ENCODE peak calls at places on chromosomes 2 and 18, in eight cellular contexts. One of them, this sample, is unnamed. For H3K4me1, the result is how much of the 10 kb centered on the place peaks cover.

GRCh38 chr2:6372317-6372903 is 493.3 kb downstream of the CMPK2 start:
- DNase-seq in hepatocyte: peak
- DNase-seq in cardiac muscle cell: no peak
- DNase-seq in fibroblast of lung: peak
- DNase-seq in stomach: no peak
- DNase-seq in mucosa of descending colon: peak
- DNase-seq in heart left ventricle: no peak
- DNase-seq in A549: peak
- DNase-seq in this sample: no peak

GRCh38 chr2:101205521-101205998 is 47.1 kb upstream of the CNOT11 start:
- DNase-seq in mucosa of descending colon: peak
- DNase-seq in heart left ventricle: peak
- DNase-seq in fibroblast of lung: peak
- DNase-seq in A549: peak
- DNase-seq in stomach: peak
- DNase-seq in cardiac muscle cell: peak
- DNase-seq in hepatocyte: peak
- DNase-seq in this sample: peak

GRCh38 chr2:234133004-234133403 is 82.5 kb downstream of the SPP2 start:
- DNase-seq in fibroblast of lung: peak
- DNase-seq in heart left ventricle: no peak
- DNase-seq in cardiac muscle cell: no peak
- DNase-seq in hepatocyte: no peak
- DNase-seq in mucosa of descending colon: no peak
- DNase-seq in A549: no peak
- DNase-seq in stomach: no peak
- DNase-seq in this sample: no peak

GRCh38 chr18:13221821-13222220 is 3.3 kb downstream of the LDLRAD4 start:
- DNase-seq in hepatocyte: peak
- DNase-seq in A549: no peak
- DNase-seq in cardiac muscle cell: no peak
- DNase-seq in heart left ventricle: peak
- DNase-seq in fibroblast of lung: peak
- DNase-seq in mucosa of descending colon: peak
- DNase-seq in stomach: no peak
- DNase-seq in this sample: peak

GRCh38 chr18:37577051-37577611 is 11.5 kb upstream of the CELF4 start:
- DNase-seq in A549: no peak
- DNase-seq in cardiac muscle cell: no peak
- DNase-seq in mucosa of descending colon: no peak
- DNase-seq in heart left ventricle: peak
- DNase-seq in hepatocyte: no peak
- DNase-seq in fibroblast of lung: no peak
- DNase-seq in stomach: no peak
- DNase-seq in this sample: no peak

GRCh38 chr18:74598350-74599001 is 806 bp downstream of the ZNF407 start:
- DNase-seq in hepatocyte: peak
- DNase-seq in fibroblast of lung: peak
- DNase-seq in stomach: peak
- DNase-seq in mucosa of descending colon: peak
- DNase-seq in A549: peak
- DNase-seq in heart left ventricle: peak
- DNase-seq in cardiac muscle cell: peak
- DNase-seq in this sample: peak

GRCh38 chr2:213122730-213123129 is 28.7 kb downstream of the IKZF2 start:
- DNase-seq in hepatocyte: no peak
- DNase-seq in stomach: no peak
- DNase-seq in heart left ventricle: no peak
- DNase-seq in mucosa of descending colon: peak
- DNase-seq in cardiac muscle cell: no peak
- DNase-seq in fibroblast of lung: no peak
- DNase-seq in A549: no peak
- DNase-seq in this sample: no peak

GRCh38 chr2:69582582-69583176 is 60.9 kb downstream of the AAK1 start:
- DNase-seq in hepatocyte: peak
- DNase-seq in A549: no peak
- DNase-seq in fibroblast of lung: peak
- DNase-seq in stomach: peak
- DNase-seq in cardiac muscle cell: no peak
- DNase-seq in heart left ventricle: no peak
- DNase-seq in mucosa of descending colon: peak
- DNase-seq in this sample: no peak

GRCh38 chr18:45724591-45724990 is 610 bp downstream of the SLC14A1 start:
- DNase-seq in mucosa of descending colon: no peak
- DNase-seq in heart left ventricle: no peak
- DNase-seq in cardiac muscle cell: no peak
- DNase-seq in fibroblast of lung: no peak
- DNase-seq in stomach: no peak
- DNase-seq in A549: no peak
- DNase-seq in hepatocyte: no peak
- DNase-seq in this sample: no peak

GRCh38 chr2:133504566-133505505 is 63.4 kb downstream of the NCKAP5 start:
- DNase-seq in cardiac muscle cell: peak
- DNase-seq in hepatocyte: no peak
- DNase-seq in fibroblast of lung: peak
- DNase-seq in A549: peak
- DNase-seq in mucosa of descending colon: peak
- DNase-seq in heart left ventricle: peak
- DNase-seq in stomach: peak
- DNase-seq in this sample: peak

GRCh38 chr2:102939207-102939606 is 177.4 kb downstream of the TMEM182 start:
- DNase-seq in stomach: no peak
- DNase-seq in cardiac muscle cell: no peak
- DNase-seq in hepatocyte: no peak
- DNase-seq in fibroblast of lung: no peak
- DNase-seq in A549: no peak
- DNase-seq in mucosa of descending colon: no peak
- DNase-seq in heart left ventricle: no peak
- DNase-seq in this sample: no peak

GRCh38 chr2:128016620-128017019 is 11.2 kb downstream of the SAP130 start:
- DNase-seq in stomach: no peak
- DNase-seq in fibroblast of lung: peak
- DNase-seq in A549: no peak
- DNase-seq in cardiac muscle cell: no peak
- DNase-seq in heart left ventricle: no peak
- DNase-seq in hepatocyte: no peak
- DNase-seq in mucosa of descending colon: no peak
- DNase-seq in this sample: no peak

GRCh38 chr2:69915050-69915945 is at the start of gene MXD1:
- DNase-seq in mucosa of descending colon: peak
- DNase-seq in fibroblast of lung: no peak
- DNase-seq in stomach: peak
- DNase-seq in cardiac muscle cell: peak
- DNase-seq in heart left ventricle: peak
- DNase-seq in A549: no peak
- DNase-seq in hepatocyte: peak
- DNase-seq in this sample: no peak

GRCh38 chr2:207251573-207252192 is 85.9 kb upstream of the KLF7 start:
- DNase-seq in fibroblast of lung: no peak
- DNase-seq in A549: no peak
- DNase-seq in cardiac muscle cell: no peak
- DNase-seq in stomach: no peak
- DNase-seq in hepatocyte: no peak
- DNase-seq in heart left ventricle: no peak
- DNase-seq in mucosa of descending colon: no peak
- DNase-seq in this sample: no peak

GRCh38 chr2:200787351-200788128 is 24.2 kb upstream of the BZW1 start:
- DNase-seq in hepatocyte: peak
- DNase-seq in stomach: no peak
- DNase-seq in A549: peak
- DNase-seq in mucosa of descending colon: no peak
- DNase-seq in cardiac muscle cell: no peak
- DNase-seq in fibroblast of lung: peak
- DNase-seq in heart left ventricle: no peak
- DNase-seq in this sample: no peak

GRCh38 chr2:109332880-109333279 is 203.9 kb downstream of the SH3RF3 start:
- DNase-seq in cardiac muscle cell: no peak
- DNase-seq in heart left ventricle: no peak
- DNase-seq in mucosa of descending colon: no peak
- DNase-seq in A549: no peak
- DNase-seq in hepatocyte: no peak
- DNase-seq in fibroblast of lung: no peak
- DNase-seq in stomach: no peak
- DNase-seq in this sample: no peak

GRCh38 chr2:157876771-157877108 is 610 bp upstream of the ACVR1 start:
- DNase-seq in fibroblast of lung: peak
- DNase-seq in cardiac muscle cell: no peak
- DNase-seq in stomach: no peak
- DNase-seq in heart left ventricle: no peak
- DNase-seq in A549: no peak
- DNase-seq in mucosa of descending colon: no peak
- DNase-seq in hepatocyte: no peak
- DNase-seq in this sample: no peak

GRCh38 chr2:190572251-190572650 is 37.7 kb upstream of the NEMP2 start:
- DNase-seq in A549: no peak
- DNase-seq in cardiac muscle cell: no peak
- DNase-seq in mucosa of descending colon: no peak
- DNase-seq in stomach: no peak
- DNase-seq in hepatocyte: no peak
- DNase-seq in heart left ventricle: no peak
- DNase-seq in fibroblast of lung: no peak
- DNase-seq in this sample: no peak

DNA sequence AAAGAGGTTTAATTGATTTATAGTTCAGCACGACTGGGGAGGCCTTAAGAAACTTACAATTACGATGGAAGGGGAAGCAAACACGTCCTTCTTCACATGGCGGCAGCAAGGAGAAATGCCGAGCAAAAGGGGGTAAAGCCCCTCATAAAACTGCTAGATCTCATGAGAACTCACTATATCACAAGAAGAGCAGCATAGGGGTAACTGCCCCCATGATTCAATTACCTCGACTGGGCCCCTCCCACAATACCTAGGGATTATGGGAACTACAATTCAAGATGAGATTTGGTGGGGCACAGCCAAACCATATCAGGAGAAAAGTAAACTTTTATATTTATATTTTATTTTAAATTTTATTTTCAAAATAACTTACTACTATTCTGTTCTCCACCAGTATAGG is 272.0 kb downstream of the MYCN start:
- DNase-seq in cardiac muscle cell: no peak
- DNase-seq in A549: no peak
- DNase-seq in stomach: no peak
- DNase-seq in mucosa of descending colon: no peak
- DNase-seq in fibroblast of lung: no peak
- DNase-seq in hepatocyte: no peak
- DNase-seq in heart left ventricle: no peak
- DNase-seq in this sample: no peak
- H3K4me1 ChIP-seq in cardiac muscle cell: under half
- H3K4me1 ChIP-seq in A549: under half
- H3K4me1 ChIP-seq in stomach: under half
- H3K4me1 ChIP-seq in mucosa of descending colon: under half
- H3K4me1 ChIP-seq in fibroblast of lung: under half
- H3K4me1 ChIP-seq in hepatocyte: under half
- H3K4me1 ChIP-seq in heart left ventricle: under half
- H3K4me1 ChIP-seq in this sample: under half

GRCh38 chr2:62974999-62975398 is 75.6 kb upstream of the OTX1 start:
- DNase-seq in cardiac muscle cell: no peak
- DNase-seq in hepatocyte: no peak
- DNase-seq in A549: no peak
- DNase-seq in stomach: no peak
- DNase-seq in fibroblast of lung: no peak
- DNase-seq in mucosa of descending colon: no peak
- DNase-seq in heart left ventricle: no peak
- DNase-seq in this sample: no peak
- TF ChIP-seq CTCF in cardiac muscle cell: no peak
- TF ChIP-seq CTCF in hepatocyte: no peak
- TF ChIP-seq CTCF in A549: no peak
- TF ChIP-seq CTCF in stomach: no peak
- TF ChIP-seq CTCF in fibroblast of lung: no peak
- TF ChIP-seq CTCF in mucosa of descending colon: no peak
- TF ChIP-seq CTCF in heart left ventricle: no peak
- TF ChIP-seq CTCF in this sample: no peak

DNA sequence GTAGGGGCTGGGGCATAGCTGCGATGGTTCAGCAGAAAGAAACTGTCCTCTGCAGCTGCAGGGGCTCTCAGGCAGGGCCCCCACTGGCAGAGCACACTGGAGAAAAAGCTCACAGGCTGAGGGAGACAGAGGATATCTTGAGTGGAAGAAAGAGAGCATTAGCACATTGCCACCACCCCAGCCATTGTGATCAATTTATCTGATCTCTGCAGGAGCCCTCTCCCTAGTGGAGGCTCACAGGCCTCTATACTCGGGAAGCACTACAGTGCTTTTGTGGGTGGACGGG is 801 bp upstream of the SFTPB start:
- DNase-seq in fibroblast of lung: no peak
- DNase-seq in stomach: no peak
- DNase-seq in heart left ventricle: no peak
- DNase-seq in mucosa of descending colon: no peak
- DNase-seq in A549: no peak
- DNase-seq in cardiac muscle cell: no peak
- DNase-seq in hepatocyte: no peak
- DNase-seq in this sample: no peak
- H3K4me1 ChIP-seq in fibroblast of lung: under half
- H3K4me1 ChIP-seq in stomach: under half
- H3K4me1 ChIP-seq in heart left ventricle: under half
- H3K4me1 ChIP-seq in mucosa of descending colon: under half
- H3K4me1 ChIP-seq in A549: under half
- H3K4me1 ChIP-seq in cardiac muscle cell: under half
- H3K4me1 ChIP-seq in hepatocyte: under half
- H3K4me1 ChIP-seq in this sample: under half

GRCh38 chr2:162149940-162150339 is 2.1 kb downstream of the GCG start:
- DNase-seq in hepatocyte: no peak
- DNase-seq in heart left ventricle: no peak
- DNase-seq in A549: no peak
- DNase-seq in fibroblast of lung: no peak
- DNase-seq in stomach: no peak
- DNase-seq in cardiac muscle cell: no peak
- DNase-seq in mucosa of descending colon: no peak
- DNase-seq in this sample: no peak

GRCh38 chr2:162152147-162152546 is at the start of gene GCG:
- DNase-seq in A549: no peak
- DNase-seq in mucosa of descending colon: no peak
- DNase-seq in cardiac muscle cell: no peak
- DNase-seq in fibroblast of lung: no peak
- DNase-seq in heart left ventricle: no peak
- DNase-seq in stomach: no peak
- DNase-seq in hepatocyte: no peak
- DNase-seq in this sample: no peak

GRCh38 chr2:162156149-162156548 is 4.1 kb upstream of the GCG start:
- DNase-seq in stomach: no peak
- DNase-seq in cardiac muscle cell: no peak
- DNase-seq in A549: no peak
- DNase-seq in hepatocyte: no peak
- DNase-seq in heart left ventricle: no peak
- DNase-seq in mucosa of descending colon: no peak
- DNase-seq in fibroblast of lung: no peak
- DNase-seq in this sample: no peak

GRCh38 chr2:162153608-162154224 is 1.7 kb upstream of the GCG start:
- DNase-seq in stomach: peak
- DNase-seq in A549: peak
- DNase-seq in fibroblast of lung: peak
- DNase-seq in hepatocyte: peak
- DNase-seq in heart left ventricle: peak
- DNase-seq in mucosa of descending colon: peak
- DNase-seq in cardiac muscle cell: peak
- DNase-seq in this sample: no peak

DNA sequence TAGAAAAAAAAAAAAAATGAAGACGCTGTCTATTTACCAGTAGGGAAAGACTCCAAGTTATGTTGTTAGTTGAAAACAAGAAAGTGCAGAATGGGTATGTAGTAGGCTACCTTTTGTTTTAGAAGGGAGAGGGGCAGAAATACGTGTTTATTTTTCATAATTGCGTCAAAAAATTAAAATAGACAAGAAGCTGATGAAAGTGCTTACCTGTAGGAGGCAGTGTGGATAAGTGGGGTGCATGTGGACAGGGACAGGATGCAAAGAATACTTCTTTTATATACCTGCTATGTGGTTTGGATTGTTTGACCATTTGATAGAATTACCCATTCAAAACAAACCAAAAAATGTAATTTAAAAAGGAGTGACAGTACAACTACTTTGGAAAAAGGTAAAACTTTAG is 3.0 kb upstream of the GCG start:
- DNase-seq in stomach: no peak
- DNase-seq in heart left ventricle: no peak
- DNase-seq in mucosa of descending colon: no peak
- DNase-seq in A549: no peak
- DNase-seq in hepatocyte: no peak
- DNase-seq in cardiac muscle cell: no peak
- DNase-seq in fibroblast of lung: no peak
- DNase-seq in this sample: no peak
- TF ChIP-seq CTCF in stomach: no peak
- TF ChIP-seq CTCF in heart left ventricle: no peak
- TF ChIP-seq CTCF in mucosa of descending colon: no peak
- TF ChIP-seq CTCF in A549: no peak
- TF ChIP-seq CTCF in hepatocyte: no peak
- TF ChIP-seq CTCF in cardiac muscle cell: no peak
- TF ChIP-seq CTCF in fibroblast of lung: no peak
- TF ChIP-seq CTCF in this sample: no peak

This sample was measured in pancreas.